ENCODE peak calls at places on chromosomes 5 and 9, in eight cellular contexts. U is ovary; R is stimulated activated CD4-positive, alpha-beta T cell treated with anti-CD3 and anti-CD28 coated beads, TNF-alpha, amount 100 ng/mL, for 1 hour; L is HS-27A; K is EL; P is right atrium auricular region; D is activated effector memory CD4-positive, alpha-beta T cell treated with Interleukin-2 at 50 U/mL for 16 hours; T is DMS 273 treated with DMSO at 0.1 percent for 48 hours. Z is an unnamed sample.

GRCh38 chr5:30539004-30539634 is 654.4 kb upstream of the CDH6 start:
- DNase-seq in U (no peak), R (no peak), L (peak), K (no peak), P (no peak), D (no peak), T (no peak), Z (no peak)

GRCh38 chr5:41925555-41925946 is 470 bp downstream of the FBXO4 start:
- DNase-seq in U (peak), R (no peak), L (peak), K (peak), P (peak), D (peak), T (no peak), Z (no peak)

GRCh38 chr5:172364773-172365172 is 81.2 kb upstream of the UBTD2 start:
- DNase-seq in U (no peak), R (no peak), L (no peak), K (no peak), P (no peak), D (no peak), T (no peak), Z (no peak)

GRCh38 chr5:17691781-17692180 is 57.5 kb downstream of the TAF11L14 start:
- DNase-seq in U (no peak), R (no peak), L (no peak), K (no peak), P (no peak), D (no peak), T (no peak), Z (no peak)

GRCh38 chr5:73158313-73158712 is 14.7 kb upstream of the TMEM174 start:
- DNase-seq in U (no peak), R (no peak), L (no peak), K (no peak), P (no peak), D (no peak), T (no peak), Z (no peak)

GRCh38 chr5:39448504-39449128 is 23.8 kb upstream of the DAB2 start:
- DNase-seq in U (no peak), R (no peak), L (no peak), K (no peak), P (no peak), D (no peak), T (no peak), Z (no peak)

GRCh38 chr5:43066231-43066798 is 26.2 kb upstream of the ANXA2R start:
- DNase-seq in U (peak), R (peak), L (peak), K (peak), P (peak), D (peak), T (peak), Z (peak)

GRCh38 chr9:98415782-98416181 is 160.3 kb upstream of the TBC1D2 start:
- DNase-seq in U (no peak), R (no peak), L (no peak), K (no peak), P (no peak), D (no peak), T (no peak), Z (no peak)

GRCh38 chr9:69223605-69224004 is 49.5 kb downstream of the TJP2 start:
- DNase-seq in U (no peak), R (no peak), L (peak), K (peak), P (no peak), D (no peak), T (no peak), Z (no peak)

GRCh38 chr9:3446313-3446712 is 79.5 kb downstream of the RFX3 start:
- DNase-seq in U (no peak), R (no peak), L (no peak), K (no peak), P (no peak), D (no peak), T (no peak), Z (no peak)

GRCh38 chr5:16457451-16457850 is 8.1 kb downstream of the ZNF622 start:
- DNase-seq in U (no peak), R (no peak), L (no peak), K (no peak), P (no peak), D (no peak), T (no peak), Z (no peak)

GRCh38 chr5:178839319-178839704 is 20.4 kb upstream of the ZNF354B start:
- DNase-seq in U (no peak), R (peak), L (no peak), K (peak), P (no peak), D (peak), T (no peak), Z (no peak)

GRCh38 chr5:82601085-82601484 is 322.9 kb upstream of the RPS23 start:
- DNase-seq in U (no peak), R (no peak), L (no peak), K (no peak), P (no peak), D (no peak), T (no peak), Z (no peak)

GRCh38 chr9:81052846-81053245 is 636.5 kb downstream of the TLE1 start:
- DNase-seq in U (no peak), R (no peak), L (no peak), K (peak), P (no peak), D (no peak), T (no peak), Z (no peak)

GRCh38 chr5:80662108-80662507 is 7.3 kb upstream of the DHFR start:
- DNase-seq in U (no peak), R (no peak), L (no peak), K (no peak), P (no peak), D (no peak), T (no peak), Z (no peak)

GRCh38 chr9:115643948-115644727 is 509.5 kb upstream of the PAPPA start:
- DNase-seq in U (no peak), R (no peak), L (no peak), K (no peak), P (no peak), D (no peak), T (no peak), Z (no peak)

GRCh38 chr5:170269579-170269978 is 28.0 kb downstream of the LCP2 start:
- DNase-seq in U (no peak), R (no peak), L (no peak), K (no peak), P (no peak), D (peak), T (no peak), Z (no peak)

GRCh38 chr9:69745716-69746538 is 13.9 kb downstream of the PTAR1 start:
- DNase-seq in U (no peak), R (no peak), L (no peak), K (no peak), P (no peak), D (no peak), T (no peak), Z (no peak)

GRCh38 chr5:63323926-63324325 is 638.3 kb downstream of the HTR1A start:
- DNase-seq in U (no peak), R (no peak), L (no peak), K (no peak), P (no peak), D (no peak), T (no peak), Z (no peak)

GRCh38 chr9:20478780-20479179 is 143.5 kb downstream of the MLLT3 start:
- DNase-seq in U (no peak), R (no peak), L (no peak), K (no peak), P (no peak), D (no peak), T (no peak), Z (no peak)

GRCh38 chr9:8733096-8733954 is 933.7 kb upstream of the DMAC1 start:
- DNase-seq in U (peak), R (no peak), L (no peak), K (no peak), P (no peak), D (no peak), T (peak), Z (no peak)

GRCh38 chr9:38392235-38393127 is at the start of gene ALDH1B1:
- DNase-seq in U (peak), R (peak), L (no peak), K (peak), P (peak), D (peak), T (peak), Z (peak)

Z was measured in type B pancreatic cell.